ENCODE peak calls at places on chromosomes 7 and 10, in nine cellular contexts. S is HCT116, Y is IMR-90, Q is body of pancreas, K is heart left ventricle, D is transverse colon, M is GM12891, O is prostate gland, N is breast epithelium. A is an unnamed sample.
A peak's percentile ranks its signal among the peaks of the same experiment; 100 is the strongest.

GRCh38 chr10:86946215-86947170 is 10.9 kb downstream of the MMRN2 start:
- DNase-seq in S (no peak), Y (no peak), Q (peak; percentile 71), K (no peak), D (peak; percentile 25), M (no peak), O (no peak), N (peak; percentile 14), A (peak; percentile 44)

GRCh38 chr10:97685395-97685958 is 1.6 kb downstream of the AVPI1 start:
- DNase-seq in S (peak; percentile 31), Y (peak; percentile 58), Q (peak; percentile 56), K (no peak), D (peak; percentile 66), M (no peak), O (no peak), N (no peak), A (no peak)

GRCh38 chr10:57303567-57303966 is 942.5 kb upstream of the ZWINT start:
- DNase-seq in S (no peak), Y (no peak), Q (no peak), K (no peak), D (no peak), M (no peak), O (no peak), N (no peak), A (no peak)

GRCh38 chr7:132511387-132511786 is 64.9 kb downstream of the PLXNA4 start:
- DNase-seq in S (no peak), Y (no peak), Q (no peak), K (no peak), D (no peak), M (no peak), O (no peak), N (no peak), A (no peak)

GRCh38 chr10:47165711-47166404 is 134.1 kb upstream of the GDF10 start:
- DNase-seq in S (no peak), Y (peak; percentile 80), Q (no peak), K (peak; percentile 81), D (peak; percentile 29), M (no peak), O (peak; percentile 22), N (no peak), A (peak; percentile 54)

GRCh38 chr10:43354879-43355380 is 16.5 kb upstream of the FXYD4 start:
- DNase-seq in S (no peak), Y (no peak), Q (no peak), K (no peak), D (no peak), M (no peak), O (no peak), N (no peak), A (no peak)

GRCh38 chr10:65470986-65471385 is 1454.8 kb upstream of the LRRTM3 start:
- DNase-seq in S (no peak), Y (no peak), Q (no peak), K (no peak), D (no peak), M (no peak), O (no peak), N (no peak), A (no peak)

GRCh38 chr10:131728829-131729228 is 172.0 kb upstream of the PPP2R2D start:
- DNase-seq in S (no peak), Y (no peak), Q (no peak), K (no peak), D (no peak), M (no peak), O (no peak), N (peak; percentile 30), A (no peak)

GRCh38 chr10:125795637-125796190 is 20.1 kb upstream of the MMP21 start:
- DNase-seq in S (no peak), Y (no peak), Q (no peak), K (no peak), D (peak; percentile 17), M (no peak), O (no peak), N (no peak), A (no peak)

GRCh38 chr10:26367771-26368170 is 70.4 kb upstream of the APBB1IP start:
- DNase-seq in S (no peak), Y (no peak), Q (peak; percentile 12), K (no peak), D (no peak), M (no peak), O (no peak), N (no peak), A (no peak)

GRCh38 chr7:70271617-70272081 is 673.4 kb downstream of the AUTS2 start:
- DNase-seq in S (no peak), Y (no peak), Q (no peak), K (no peak), D (no peak), M (no peak), O (peak; percentile 4), N (no peak), A (no peak)

GRCh38 chr10:16799621-16800020 is 17.6 kb downstream of the RSU1 start:
- DNase-seq in S (no peak), Y (no peak), Q (no peak), K (no peak), D (no peak), M (no peak), O (no peak), N (no peak), A (no peak)

GRCh38 chr10:72248477-72249151 is 25.1 kb upstream of the DDIT4 start:
- DNase-seq in S (no peak), Y (no peak), Q (peak; percentile 92), K (peak; percentile 88), D (peak; percentile 90), M (peak; percentile 55), O (peak; percentile 93), N (peak; percentile 72), A (peak; percentile 82)

GRCh38 chr7:104126411-104126841 is 81.4 kb downstream of the ORC5 start:
- DNase-seq in S (no peak), Y (no peak), Q (no peak), K (no peak), D (no peak), M (no peak), O (no peak), N (no peak), A (no peak)

GRCh38 chr7:26101471-26102151 is 50.4 kb upstream of the NFE2L3 start:
- DNase-seq in S (no peak), Y (no peak), Q (no peak), K (no peak), D (peak; percentile 21), M (no peak), O (no peak), N (no peak), A (no peak)
- TF ChIP-seq POLR2A in S (no peak), Y (no peak), Q (peak; percentile 38), K (no peak), D (no peak), M (peak; percentile 42), O (no peak), N (no peak), A (no peak)

GRCh38 chr10:122112625-122113160 is 123.7 kb downstream of the TACC2 start:
- DNase-seq in S (peak; percentile 72), Y (peak; percentile 96), Q (peak; percentile 92), K (peak; percentile 91), D (peak; percentile 88), M (no peak), O (peak; percentile 87), N (peak; percentile 84), A (peak; percentile 88)
- TF ChIP-seq POLR2A in S (peak; percentile 56), Y (peak; percentile 48), Q (peak; percentile 27), K (peak; percentile 67), D (peak; percentile 65), M (no peak), O (peak; percentile 86), N (no peak), A (peak; percentile 49)

GRCh38 chr10:78254013-78254412 is 220.3 kb downstream of the RPS24 start:
- DNase-seq in S (no peak), Y (peak; percentile 30), Q (no peak), K (no peak), D (no peak), M (no peak), O (no peak), N (no peak), A (no peak)

GRCh38 chr10:78253072-78253853 is 219.6 kb downstream of the RPS24 start:
- DNase-seq in S (no peak), Y (no peak), Q (no peak), K (no peak), D (no peak), M (no peak), O (no peak), N (no peak), A (no peak)

GRCh38 chr10:78255214-78255613 is 221.6 kb downstream of the RPS24 start:
- DNase-seq in S (no peak), Y (peak; percentile 56), Q (no peak), K (no peak), D (no peak), M (no peak), O (no peak), N (no peak), A (no peak)

GRCh38 chr10:78258303-78259030 is 224.8 kb downstream of the RPS24 start:
- DNase-seq in S (no peak), Y (no peak), Q (no peak), K (no peak), D (no peak), M (no peak), O (no peak), N (no peak), A (no peak)

GRCh38 chr10:78255796-78256638 is 222.4 kb downstream of the RPS24 start:
- DNase-seq in S (peak; percentile 82), Y (peak; percentile 99), Q (peak; percentile 53), K (no peak), D (peak; percentile 21), M (no peak), O (no peak), N (no peak), A (peak; percentile 23)
- TF ChIP-seq POLR2A in S (no peak), Y (peak; percentile 70), Q (no peak), K (no peak), D (no peak), M (no peak), O (no peak), N (no peak), A (no peak)

GRCh38 chr10:11245095-11245479 is 227.4 kb downstream of the CELF2 start:
- DNase-seq in S (no peak), Y (no peak), Q (no peak), K (no peak), D (no peak), M (no peak), O (no peak), N (no peak), A (no peak)

GRCh38 chr10:11246752-11247467 is 229.2 kb downstream of the CELF2 start:
- DNase-seq in S (no peak), Y (no peak), Q (no peak), K (no peak), D (no peak), M (peak; percentile 21), O (no peak), N (no peak), A (no peak)

GRCh38 chr10:11245981-11246590 is 228.4 kb downstream of the CELF2 start:
- DNase-seq in S (no peak), Y (no peak), Q (no peak), K (no peak), D (no peak), M (no peak), O (no peak), N (no peak), A (no peak)

GRCh38 chr10:11243425-11244222 is 226.0 kb downstream of the CELF2 start:
- DNase-seq in S (no peak), Y (peak; percentile 61), Q (no peak), K (no peak), D (no peak), M (no peak), O (no peak), N (no peak), A (no peak)

DNA sequence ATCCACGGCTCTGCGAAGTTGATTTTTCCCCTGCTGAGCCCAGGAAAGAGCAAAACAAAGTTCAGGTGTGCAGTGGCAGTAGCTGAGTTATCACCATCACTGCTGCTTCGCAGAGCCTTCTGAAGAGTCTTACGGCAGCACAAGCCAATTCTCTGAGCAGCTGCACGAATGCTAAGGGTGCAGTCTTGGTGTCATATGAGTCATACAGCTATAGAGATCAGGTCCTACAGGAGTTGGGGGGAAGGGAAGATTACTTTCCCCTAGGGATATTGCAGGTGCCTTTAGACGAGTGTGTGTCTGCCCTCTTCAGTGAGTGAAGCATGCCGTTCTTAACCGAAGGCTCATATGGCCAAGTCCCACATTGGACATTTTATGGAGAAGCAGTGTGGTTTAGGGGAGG is 227.8 kb downstream of the CELF2 start:
- DNase-seq in S (no peak), Y (no peak), Q (no peak), K (no peak), D (no peak), M (no peak), O (no peak), N (no peak), A (no peak)
- TF ChIP-seq POLR2A in S (no peak), Y (no peak), Q (no peak), K (no peak), D (no peak), M (peak; percentile 77), O (no peak), N (no peak), A (no peak)

A was measured in uterus.